ENCODE peak calls at places on chromosomes 7 and 10, in five cellular contexts. P is osteocyte, X is NCI-H1417 treated with DMSO at 0.1 percent for 48 hours, K is HFFc6, U is fibroblast of lung. S is an unnamed sample.

GRCh38 chr10:89352039-89352597 is 24.3 kb downstream of the IFIT3 start:
- DNase-seq in P (peak; percentile 84), X (no peak), K (peak; percentile 99), U (peak; percentile 99), S (peak; percentile 93)

GRCh38 chr10:89392974-89393373 is 551 bp downstream of the IFIT1 start:
- DNase-seq in P (no peak), X (no peak), K (peak; percentile 60), U (peak; percentile 95), S (peak; percentile 65)

GRCh38 chr7:135755351-135755753 is 6.7 kb upstream of the FAM180A start:
- DNase-seq in P (no peak), X (peak; percentile 63), K (no peak), U (no peak), S (no peak)

GRCh38 chr10:27687326-27687725 is 58.3 kb downstream of the MKX start:
- DNase-seq in P (no peak), X (no peak), K (no peak), U (peak; percentile 9), S (peak; percentile 27)

GRCh38 chr10:26855186-26855585 is 5.6 kb downstream of the ABI1 start:
- DNase-seq in P (no peak), X (no peak), K (peak; percentile 44), U (no peak), S (no peak)

GRCh38 chr7:142459557-142459963 is 201.7 kb upstream of the PRSS58 start:
- DNase-seq in P (peak; percentile 69), X (no peak), K (peak; percentile 61), U (peak; percentile 90), S (peak; percentile 68)

GRCh38 chr10:88401671-88402347 is 181.3 kb downstream of the RNLS start:
- DNase-seq in P (no peak), X (no peak), K (peak; percentile 20), U (peak; percentile 54), S (peak; percentile 22)

GRCh38 chr10:132250456-132251223 is 57.1 kb downstream of the STK32C start:
- DNase-seq in P (no peak), X (no peak), K (no peak), U (no peak), S (no peak)

GRCh38 chr7:31002256-31002655 is 38.5 kb downstream of the GHRHR start:
- DNase-seq in P (no peak), X (no peak), K (peak; percentile 1), U (no peak), S (no peak)

GRCh38 chr10:127145173-127145572 is 51.2 kb downstream of the INSYN2A start:
- DNase-seq in P (no peak), X (no peak), K (peak; percentile 63), U (peak; percentile 50), S (peak; percentile 63)